ENCODE peak calls at places on chromosomes 3 and 15, in four cellular contexts. G is GM12892, F is SK-N-SH, B is K562. H is an unnamed sample.

GRCh38 chr3:196684548-196685407 is 27.3 kb downstream of the CEP19 start:
- DNase-seq in G (peak; percentile 48), F (peak; percentile 71), B (peak; percentile 63), H (peak; percentile 55)

GRCh38 chr3:68088216-68088615 is 433.8 kb upstream of the SUCLG2 start:
- DNase-seq in G (no peak), F (no peak), B (no peak), H (no peak)

GRCh38 chr3:191343115-191343514 is 12.8 kb upstream of the UTS2B start:
- DNase-seq in G (no peak), F (no peak), B (peak; percentile 4), H (no peak)

GRCh38 chr15:69087581-69087980 is 72.9 kb upstream of the GLCE start:
- DNase-seq in G (no peak), F (no peak), B (no peak), H (no peak)

GRCh38 chr3:103614719-103615118 is 1179.9 kb downstream of the ZPLD1 start:
- DNase-seq in G (no peak), F (no peak), B (no peak), H (no peak)

GRCh38 chr3:37891227-37891626 is 29.5 kb downstream of the CTDSPL start:
- DNase-seq in G (no peak), F (peak; percentile 7), B (no peak), H (no peak)

GRCh38 chr15:87731630-87732029 is 524.9 kb downstream of the NTRK3 start:
- DNase-seq in G (no peak), F (no peak), B (no peak), H (no peak)

GRCh38 chr15:37877851-37878577 is 56.4 kb upstream of the TMCO5A start:
- DNase-seq in G (no peak), F (no peak), B (no peak), H (no peak)

GRCh38 chr3:172107403-172107802 is 68.0 kb downstream of the FNDC3B start:
- DNase-seq in G (peak; percentile 40), F (no peak), B (no peak), H (peak; percentile 46)

GRCh38 chr3:110094002-110094401 is 756.7 kb upstream of the DPPA4 start:
- DNase-seq in G (no peak), F (no peak), B (no peak), H (no peak)

GRCh38 chr3:98454929-98455328 is 8.1 kb upstream of the OR5K1 start:
- DNase-seq in G (no peak), F (no peak), B (no peak), H (no peak)

GRCh38 chr15:81774309-81774708 is 271.5 kb downstream of the MEX3B start:
- DNase-seq in G (no peak), F (no peak), B (no peak), H (no peak)

GRCh38 chr3:177468816-177469590 is 271.7 kb upstream of the TBL1XR1 start:
- DNase-seq in G (no peak), F (no peak), B (no peak), H (no peak)

GRCh38 chr3:162492446-162493081 is 996.0 kb downstream of the OTOL1 start:
- DNase-seq in G (no peak), F (no peak), B (no peak), H (no peak)

GRCh38 chr3:54999801-55000200 is 71.9 kb upstream of the LRTM1 start:
- DNase-seq in G (no peak), F (no peak), B (no peak), H (no peak)

GRCh38 chr3:172138792-172139507 is 99.6 kb downstream of the FNDC3B start:
- DNase-seq in G (no peak), F (no peak), B (peak; percentile 47), H (no peak)

GRCh38 chr15:73936181-73936580 is 9.9 kb downstream of the LOXL1 start:
- DNase-seq in G (no peak), F (peak; percentile 70), B (no peak), H (no peak)
- TF ChIP-seq TAF1 in G (no peak), F (no peak), B (no peak), H (no peak)

GRCh38 chr3:169241575-169241927 is 422.0 kb downstream of the MECOM start:
- DNase-seq in G (no peak), F (no peak), B (no peak), H (no peak)
- TF ChIP-seq TAF1 in G (no peak), F (no peak), B (no peak), H (no peak)

GRCh38 chr3:17188378-17188777 is 303.6 kb downstream of the PLCL2 start:
- DNase-seq in G (no peak), F (no peak), B (no peak), H (no peak)
- TF ChIP-seq TAF1 in G (no peak), F (no peak), B (no peak), H (no peak)

GRCh38 chr3:188272481-188273372 is 118.8 kb downstream of the LPP start:
- DNase-seq in G (no peak), F (no peak), B (no peak), H (no peak)
- TF ChIP-seq TAF1 in G (no peak), F (no peak), B (no peak), H (no peak)

DNA sequence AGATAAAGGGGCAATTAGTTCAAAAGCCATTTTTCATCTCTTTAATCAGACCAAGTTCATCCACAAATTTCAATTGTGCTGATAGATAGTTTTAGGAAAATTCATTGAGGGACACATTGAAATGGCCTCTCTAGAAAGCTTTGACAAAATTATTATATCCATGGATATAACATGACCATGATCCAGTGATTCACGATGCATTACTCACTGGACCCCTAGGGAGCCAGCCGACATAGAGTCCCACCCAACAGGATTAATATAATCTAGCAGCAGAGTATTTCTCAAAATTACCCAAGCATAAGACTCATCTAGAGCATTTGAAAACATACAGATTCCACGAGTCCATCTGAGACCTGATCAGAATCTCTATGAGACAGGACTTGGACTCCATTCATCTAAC is 100.3 kb downstream of the FRMD5 start:
- DNase-seq in G (no peak), F (no peak), B (no peak), H (no peak)
- TF ChIP-seq TAF1 in G (no peak), F (no peak), B (no peak), H (no peak)

DNA sequence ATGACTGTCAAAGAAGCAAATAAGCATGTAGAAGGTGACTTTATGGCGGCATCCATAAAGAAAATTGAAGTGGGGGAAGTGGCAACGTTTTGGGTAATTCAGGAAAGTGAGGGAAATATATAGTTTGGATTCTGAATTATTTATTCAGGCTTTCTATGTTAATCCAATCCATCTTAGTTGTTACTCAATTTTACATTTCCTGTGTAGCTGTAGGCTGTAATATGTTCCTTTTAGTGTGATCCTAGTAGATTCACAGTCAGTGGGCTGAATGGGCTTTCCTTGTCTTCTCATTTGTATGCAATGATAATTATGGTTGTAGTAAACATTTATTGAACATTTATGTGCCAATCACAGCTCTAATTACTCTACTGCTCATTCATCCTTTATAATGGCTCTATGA is 654.1 kb downstream of the EDEM1 start:
- DNase-seq in G (no peak), F (no peak), B (no peak), H (no peak)
- TF ChIP-seq TAF1 in G (no peak), F (no peak), B (no peak), H (no peak)

H was measured in GM12891.